ENCODE peak calls at places on chromosomes 2 and 18, in eight cellular contexts. B, A, S, H, X, V, I and U are unnamed samples.

GRCh38 chr2:30385327-30385726 is 61.7 kb upstream of the LCLAT1 start:
- DNase-seq in B (no peak), A (no peak), S (no peak), H (no peak), X (no peak), V (no peak), I (peak; percentile 51), U (peak; percentile 46)

GRCh38 chr2:65367517-65367916 is 64.9 kb downstream of the SPRED2 start:
- DNase-seq in B (no peak), A (no peak), S (no peak), H (no peak), X (no peak), V (peak; percentile 69), I (peak; percentile 93), U (no peak)

GRCh38 chr2:128369126-128369555 is 50.5 kb upstream of the HS6ST1 start:
- DNase-seq in B (peak; percentile 43), A (no peak), S (no peak), H (no peak), X (no peak), V (no peak), I (peak; percentile 53), U (no peak)

GRCh38 chr18:75472906-75473305 is 45.4 kb upstream of the SMIM21 start:
- DNase-seq in B (no peak), A (no peak), S (no peak), H (no peak), X (no peak), V (no peak), I (no peak), U (no peak)

GRCh38 chr2:74201596-74201995 is 3.2 kb downstream of the MTHFD2 start:
- DNase-seq in B (no peak), A (no peak), S (no peak), H (no peak), X (no peak), V (no peak), I (peak; percentile 87), U (no peak)

GRCh38 chr2:237306083-237306786 is 107.7 kb downstream of the COL6A3 start:
- DNase-seq in B (no peak), A (no peak), S (no peak), H (no peak), X (no peak), V (no peak), I (peak; percentile 83), U (no peak)

GRCh38 chr18:7152485-7152884 is 34.9 kb upstream of the LAMA1 start:
- DNase-seq in B (no peak), A (no peak), S (no peak), H (no peak), X (peak; percentile 42), V (no peak), I (no peak), U (no peak)

GRCh38 chr2:100365434-100365833 is 43.1 kb upstream of the LONRF2 start:
- DNase-seq in B (no peak), A (no peak), S (no peak), H (no peak), X (peak; percentile 10), V (no peak), I (peak; percentile 95), U (no peak)

GRCh38 chr2:217186152-217186551 is 326.3 kb upstream of the TNP1 start:
- DNase-seq in B (no peak), A (no peak), S (no peak), H (no peak), X (no peak), V (no peak), I (no peak), U (no peak)

GRCh38 chr2:28364611-28365010 is 28.0 kb upstream of the FOSL2 start:
- DNase-seq in B (no peak), A (no peak), S (no peak), H (no peak), X (no peak), V (no peak), I (no peak), U (no peak)

GRCh38 chr2:9556121-9556869 is 665 bp upstream of the ADAM17 start:
- DNase-seq in B (no peak), A (no peak), S (no peak), H (no peak), X (no peak), V (peak; percentile 33), I (peak; percentile 54), U (peak; percentile 56)

GRCh38 chr2:120395686-120396518 is 50.0 kb downstream of the INHBB start:
- DNase-seq in B (peak; percentile 53), A (no peak), S (no peak), H (no peak), X (no peak), V (no peak), I (no peak), U (peak; percentile 72)

GRCh38 chr18:27970321-27970720 is 206.6 kb downstream of the CDH2 start:
- DNase-seq in B (no peak), A (no peak), S (no peak), H (no peak), X (no peak), V (no peak), I (no peak), U (no peak)

GRCh38 chr2:158754303-158754611 is 40.9 kb upstream of the DAPL1 start:
- DNase-seq in B (no peak), A (no peak), S (no peak), H (no peak), X (no peak), V (no peak), I (no peak), U (no peak)

GRCh38 chr2:158755738-158756137 is 39.4 kb upstream of the DAPL1 start:
- DNase-seq in B (no peak), A (no peak), S (no peak), H (no peak), X (no peak), V (no peak), I (no peak), U (no peak)

GRCh38 chr2:158755310-158755709 is 39.8 kb upstream of the DAPL1 start:
- DNase-seq in B (no peak), A (no peak), S (no peak), H (no peak), X (no peak), V (no peak), I (no peak), U (no peak)

GRCh38 chr2:158756976-158757375 is 38.1 kb upstream of the DAPL1 start:
- DNase-seq in B (no peak), A (no peak), S (no peak), H (no peak), X (no peak), V (no peak), I (no peak), U (no peak)

GRCh38 chr2:158756331-158756730 is 38.8 kb upstream of the DAPL1 start:
- DNase-seq in B (no peak), A (no peak), S (no peak), H (no peak), X (no peak), V (no peak), I (no peak), U (no peak)
- TF ChIP-seq CTCF in B (no peak), A (no peak), S (no peak), H (no peak), X (no peak), V (no peak), I (no peak), U (no peak)

DNA sequence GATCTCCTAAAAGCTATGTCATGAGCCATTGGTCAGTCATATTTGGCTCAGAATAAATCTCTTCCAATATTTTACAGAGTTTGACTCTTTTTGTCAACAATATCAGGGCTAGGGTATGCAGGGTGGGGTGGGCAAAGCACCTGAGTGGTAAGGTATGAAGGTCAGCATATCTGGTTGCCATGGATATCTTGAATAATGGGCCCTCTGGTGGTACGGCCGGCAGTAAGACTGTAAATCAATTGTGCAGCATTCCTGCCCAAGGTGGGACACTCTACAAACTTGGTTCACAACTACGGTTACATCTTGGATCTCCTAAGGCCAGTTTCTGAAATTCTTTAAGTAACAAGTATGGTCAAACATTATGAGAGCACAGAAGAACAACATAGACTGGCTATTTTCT is 119.6 kb downstream of the SPOPL start:
- DNase-seq in B (no peak), A (no peak), S (no peak), H (no peak), X (no peak), V (no peak), I (no peak), U (no peak)
- TF ChIP-seq CTCF in B (no peak), A (no peak), S (no peak), H (no peak), X (no peak), V (no peak), I (no peak), U (no peak)

DNA sequence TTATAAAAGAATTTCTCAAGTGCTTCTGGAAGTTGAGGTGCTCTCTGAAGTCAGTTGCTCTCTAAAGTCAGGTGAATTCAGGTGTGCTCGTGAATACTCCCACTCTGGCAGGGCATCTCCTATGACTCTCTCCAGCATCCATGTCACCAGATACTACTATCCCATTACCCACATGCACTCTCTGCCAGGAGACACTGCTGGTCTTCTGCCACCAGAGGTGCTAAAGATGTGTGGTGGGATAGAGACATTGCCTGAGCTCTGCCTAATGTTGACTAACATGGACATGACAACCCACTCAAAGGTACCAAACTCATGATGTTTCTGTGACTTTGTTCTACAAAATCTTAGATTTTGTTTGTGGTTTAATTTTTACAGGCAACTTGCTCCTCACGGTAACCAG is 106.4 kb upstream of the HNRNPA3 start:
- DNase-seq in B (no peak), A (no peak), S (no peak), H (no peak), X (no peak), V (peak; percentile 13), I (no peak), U (no peak)
- TF ChIP-seq CTCF in B (no peak), A (peak; percentile 27), S (no peak), H (no peak), X (peak; percentile 15), V (no peak), I (no peak), U (no peak)

DNA sequence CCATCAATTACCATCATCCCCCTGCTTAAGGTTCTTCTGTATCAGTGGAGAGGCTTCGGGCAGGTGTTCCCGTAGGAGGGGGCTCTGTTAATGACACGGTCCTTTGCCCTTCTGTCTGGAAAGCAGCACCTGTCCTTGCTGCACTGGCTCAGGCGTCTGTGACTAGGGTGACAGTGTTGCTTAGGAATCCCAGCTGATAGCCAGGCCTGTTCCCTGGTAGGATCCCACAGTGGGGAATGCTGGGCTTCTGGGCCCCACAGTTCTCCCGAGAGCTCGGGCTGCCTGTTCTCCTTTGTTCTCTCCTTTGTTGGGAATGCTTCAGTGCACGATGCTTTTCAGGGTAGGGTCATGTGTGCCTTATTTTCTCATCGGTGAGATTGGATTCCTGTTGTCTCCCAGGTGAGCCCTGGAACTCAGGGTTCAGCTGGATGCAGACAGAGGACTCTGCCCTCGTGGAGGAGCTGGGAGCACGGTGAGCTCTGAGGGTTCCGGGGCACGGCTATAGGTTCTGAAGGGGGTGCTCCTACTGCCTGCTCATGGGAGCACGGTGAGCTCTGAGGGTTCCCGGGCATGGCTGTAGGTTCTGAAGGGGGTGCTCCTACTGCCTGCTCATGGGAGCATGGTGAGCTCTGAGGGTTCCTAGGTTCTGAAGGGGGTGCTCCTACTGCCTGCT is 9.6 kb downstream of the SNTG2 start:
- DNase-seq in B (no peak), A (no peak), S (no peak), H (no peak), X (no peak), V (no peak), I (no peak), U (no peak)
- TF ChIP-seq CTCF in B (no peak), A (no peak), S (no peak), H (no peak), X (no peak), V (no peak), I (no peak), U (no peak)